ENCODE peak calls at places on chromosomes 12 and 14, in four cellular contexts. Z is WTC11, X is AG09319, U is H9. E is an unnamed sample.
A peak's percentile ranks its signal among the peaks of the same experiment; 100 is the strongest.

GRCh38 chr12:133145981-133146380 is 15.6 kb downstream of the ZNF10 start:
- DNase-seq in X (no peak), Z (no peak), U (no peak), E (no peak)

GRCh38 chr14:56633544-56633943 is 53.9 kb downstream of the TMEM260 start:
- DNase-seq in X (no peak), Z (no peak), U (no peak), E (no peak)

GRCh38 chr12:54411398-54412241 is 7.4 kb downstream of the ITGA5 start:
- DNase-seq in X (peak; percentile 87), U (peak; percentile 76), Z (peak; percentile 59), E (peak; percentile 73)

GRCh38 chr12:116559080-116559329 is 176 bp upstream of the MAP1LC3B2 start:
- DNase-seq in X (no peak), Z (no peak), U (no peak), E (no peak)

GRCh38 chr14:49920935-49921334 is 28.1 kb downstream of the ARF6 start:
- DNase-seq in U (no peak), X (no peak), Z (no peak), E (no peak)

GRCh38 chr14:47246367-47246766 is 429.0 kb downstream of the MDGA2 start:
- DNase-seq in X (no peak), Z (no peak), U (no peak), E (no peak)

GRCh38 chr14:99971929-99972747 is 93.1 kb upstream of the EVL start:
- DNase-seq in Z (peak; percentile 29), X (no peak), U (no peak), E (peak; percentile 68)

GRCh38 chr12:49264466-49264872 is 413 bp upstream of the TUBA1C start:
- DNase-seq in X (no peak), U (no peak), Z (no peak), E (no peak)

GRCh38 chr14:103006991-103007520 is 50.3 kb downstream of the CDC42BPB start:
- DNase-seq in Z (no peak), X (no peak), U (no peak), E (no peak)

GRCh38 chr14:100317897-100318808 is 5.0 kb upstream of the SLC25A47 start:
- DNase-seq in U (peak; percentile 81), Z (peak; percentile 82), X (peak; percentile 25), E (peak; percentile 91)

GRCh38 chr12:34376133-34376799 is 354.0 kb downstream of the ALG10 start:
- DNase-seq in X (no peak), Z (no peak), U (no peak), E (no peak)

GRCh38 chr12:46459111-46459510 is 86.5 kb upstream of the SLC38A2 start:
- DNase-seq in Z (no peak), X (peak; percentile 47), U (no peak), E (no peak)

GRCh38 chr12:34398366-34398705 is 376.0 kb downstream of the ALG10 start:
- DNase-seq in U (peak; percentile 5), X (no peak), Z (peak; percentile 2), E (no peak)